ENCODE peak calls at places on chromosomes 7 and 10, in six cellular contexts. S, Q, Y, R, B and D are unnamed samples. For H3K27me3 and H3K4me1, the result is how much of the 10 kb centered on the place peaks cover.

GRCh38 chr7:46143949-46144917 is 223.2 kb upstream of the IGFBP3 start:
- DNase-seq in S (no peak), Q (no peak), Y (no peak), R (peak), B (no peak), D (no peak)

GRCh38 chr7:109126404-109127050 is 556.9 kb downstream of the DNAJB9 start:
- DNase-seq in S (no peak), Q (no peak), Y (no peak), R (no peak), B (no peak), D (no peak)

GRCh38 chr7:64747802-64748201 is 46.4 kb upstream of the ZNF138 start:
- DNase-seq in S (no peak), Q (no peak), Y (no peak), R (no peak), B (no peak), D (no peak)

GRCh38 chr10:88004451-88004850 is 141.0 kb downstream of the PTEN start:
- DNase-seq in S (no peak), Q (no peak), Y (no peak), R (no peak), B (peak), D (no peak)

GRCh38 chr7:42232275-42232674 is 4.7 kb downstream of the GLI3 start:
- DNase-seq in S (no peak), Q (no peak), Y (no peak), R (no peak), B (peak), D (no peak)

GRCh38 chr7:32179567-32179966 is 109.4 kb upstream of the PDE1C start:
- DNase-seq in S (no peak), Q (no peak), Y (no peak), R (no peak), B (peak), D (no peak)

GRCh38 chr7:131226116-131226562 is 101.5 kb upstream of the MKLN1 start:
- DNase-seq in S (no peak), Q (no peak), Y (no peak), R (peak), B (peak), D (no peak)

GRCh38 chr7:31443457-31443856 is 70.4 kb upstream of the ITPRID1 start:
- DNase-seq in S (no peak), Q (no peak), Y (no peak), R (peak), B (peak), D (no peak)

GRCh38 chr10:48696535-48696873 is 11.8 kb downstream of the WDFY4 start:
- DNase-seq in S (no peak), Q (no peak), Y (no peak), R (no peak), B (no peak), D (no peak)

GRCh38 chr7:28865494-28866257 is 92.5 kb downstream of the TRIL start:
- DNase-seq in S (no peak), Q (no peak), Y (no peak), R (no peak), B (peak), D (no peak)

GRCh38 chr7:122304996-122305421 is 459 bp upstream of the FEZF1 start:
- DNase-seq in S (no peak), Q (no peak), Y (no peak), R (no peak), B (no peak), D (no peak)
- H3K4me3 ChIP-seq in S (peak), Q (peak), Y (peak), R (peak), B (no peak), D (no peak)

GRCh38 chr7:157884461-157885062 is 547.8 kb downstream of the DNAJB6 start:
- DNase-seq in S (no peak), Q (no peak), Y (no peak), R (no peak), B (no peak), D (no peak)
- H3K27me3 ChIP-seq in S (under half), Q (under half), Y (under half), R (half or more), B (under half), D (under half)

DNA sequence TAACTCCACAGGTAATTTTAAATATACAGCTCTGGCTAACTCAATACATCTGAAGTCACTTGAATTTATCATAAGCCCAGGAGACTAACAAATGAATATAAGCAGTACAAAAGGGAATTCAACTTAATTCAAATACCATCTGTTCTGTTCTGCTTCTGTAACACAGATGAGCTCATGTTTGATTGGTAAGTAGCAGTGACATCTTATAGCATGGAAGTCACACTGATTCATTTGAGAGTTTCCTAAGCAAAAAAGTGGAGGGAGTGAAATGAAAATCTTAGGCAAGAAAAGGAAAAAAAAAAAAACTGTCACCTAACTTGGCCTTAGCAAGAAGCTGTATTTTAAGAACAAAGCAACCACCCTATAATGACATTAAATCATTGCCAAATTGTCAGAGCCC is 49.5 kb downstream of the SMURF1 start:
- DNase-seq in S (no peak), Q (no peak), Y (no peak), R (no peak), B (peak), D (no peak)
- H3K4me1 ChIP-seq in S (half or more), Q (under half), Y (under half), R (under half), B (under half), D (under half)

GRCh38 chr7:48083114-48083830 is 5.8 kb upstream of the UPP1 start:
- DNase-seq in S (no peak), Q (no peak), Y (no peak), R (no peak), B (peak), D (peak)

GRCh38 chr7:48087349-48087748 is 1.7 kb upstream of the UPP1 start:
- DNase-seq in S (no peak), Q (no peak), Y (no peak), R (peak), B (peak), D (peak)

GRCh38 chr7:48085433-48085791 is 3.7 kb upstream of the UPP1 start:
- DNase-seq in S (no peak), Q (no peak), Y (no peak), R (no peak), B (no peak), D (no peak)

GRCh38 chr7:48085942-48086341 is 3.1 kb upstream of the UPP1 start:
- DNase-seq in S (no peak), Q (no peak), Y (no peak), R (no peak), B (no peak), D (no peak)

GRCh38 chr7:48084727-48085432 is 4.2 kb upstream of the UPP1 start:
- DNase-seq in S (peak), Q (peak), Y (peak), R (peak), B (peak), D (peak)
- H3K4me3 ChIP-seq in S (no peak), Q (no peak), Y (no peak), R (no peak), B (no peak), D (no peak)

DNA sequence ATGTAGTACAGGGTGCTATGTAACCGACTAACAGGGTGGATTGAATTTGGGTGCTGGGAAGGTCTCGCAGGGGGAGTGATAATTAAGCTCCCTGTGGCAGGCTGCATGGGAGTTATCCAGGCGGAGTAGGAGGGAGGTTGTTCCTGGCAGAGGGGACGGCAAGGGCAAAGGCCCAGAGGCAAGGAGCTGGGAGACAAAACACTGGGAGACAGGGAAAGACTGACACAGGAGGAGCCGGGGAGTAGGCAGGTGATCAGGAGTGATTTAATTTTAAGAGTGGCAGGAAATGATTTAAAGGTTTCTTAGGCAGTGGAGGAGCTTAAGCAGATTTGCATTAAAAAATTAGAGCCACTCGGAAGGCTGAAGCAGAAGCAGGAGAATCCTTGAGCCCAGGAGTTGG is 40.7 kb upstream of the LEP start:
- DNase-seq in S (no peak), Q (no peak), Y (no peak), R (no peak), B (no peak), D (no peak)
- H3K27me3 ChIP-seq in S (half or more), Q (under half), Y (under half), R (under half), B (half or more), D (under half)

GRCh38 chr7:4279210-4279609 is 402.9 kb upstream of the FOXK1 start:
- DNase-seq in S (no peak), Q (no peak), Y (no peak), R (no peak), B (no peak), D (no peak)
- H3K4me1 ChIP-seq in S (under half), Q (under half), Y (under half), R (under half), B (under half), D (under half)

DNA sequence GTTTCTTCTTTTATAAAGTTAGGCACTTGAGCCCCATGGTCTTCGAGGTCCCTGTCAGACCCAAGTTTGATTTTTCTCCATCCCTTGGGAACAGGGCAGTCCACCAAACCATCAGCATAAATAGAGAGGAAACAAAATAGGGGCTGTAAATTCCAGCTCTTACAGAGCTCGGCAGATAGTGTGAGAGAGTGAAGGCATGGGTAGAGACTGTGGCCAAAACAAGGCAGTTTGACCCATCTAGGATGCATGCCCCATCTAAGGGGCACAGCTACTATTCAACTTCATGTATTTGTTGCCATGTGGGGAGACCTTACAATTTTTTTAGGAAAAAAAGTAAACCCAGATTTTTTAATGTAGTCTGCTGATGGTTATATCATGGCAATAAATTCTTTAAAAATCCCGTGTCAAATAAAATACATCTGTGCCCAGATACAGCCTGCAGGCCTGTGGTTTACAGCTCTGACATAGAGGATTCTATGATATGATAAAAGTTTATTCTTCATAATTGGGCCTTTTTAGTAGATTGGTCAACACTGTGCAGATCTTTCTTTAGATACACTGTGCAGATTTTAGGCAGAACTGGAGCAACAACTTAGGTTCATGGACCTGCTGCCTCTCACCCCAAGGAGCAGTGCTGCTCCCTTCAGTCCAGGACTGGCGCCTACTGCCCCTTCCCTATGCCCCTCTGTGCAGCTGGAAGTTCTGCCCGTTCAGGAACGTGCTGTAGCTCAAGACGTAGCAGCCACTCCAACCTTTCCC is 5.3 kb downstream of the PPP1R3C start:
- DNase-seq in S (no peak), Q (no peak), Y (no peak), R (no peak), B (no peak), D (no peak)
- H3K4me3 ChIP-seq in S (no peak), Q (no peak), Y (peak), R (no peak), B (no peak), D (no peak)